ENCODE peak calls at places on chromosome 14, in ten cellular contexts. S, H, I, G, V, T, Z, W, D and R are unnamed samples. For H3K4me1, the result is how much of the 10 kb centered on the place peaks cover.

GRCh38 chr14:64919618-64920017 is 5.4 kb downstream of the CHURC1 start:
- DNase-seq in S (no peak), H (no peak), I (no peak), G (no peak), V (peak), T (peak), Z (no peak), W (no peak), D (no peak), R (no peak)

GRCh38 chr14:33814010-33814409 is 136.9 kb downstream of the EGLN3 start:
- DNase-seq in S (no peak), H (no peak), I (no peak), G (no peak), V (no peak), T (no peak), Z (no peak), W (no peak), D (no peak), R (no peak)

GRCh38 chr14:67722293-67722692 is 20.6 kb downstream of the RDH12 start:
- DNase-seq in S (peak), H (peak), I (no peak), G (peak), V (peak), T (peak), Z (no peak), W (peak), D (peak), R (peak)

GRCh38 chr14:94857985-94858384 is 88.1 kb upstream of the GSC start:
- DNase-seq in S (no peak), H (no peak), I (no peak), G (no peak), V (no peak), T (no peak), Z (no peak), W (no peak), D (no peak), R (no peak)

GRCh38 chr14:45073480-45073879 is 10.4 kb upstream of the PRPF39 start:
- DNase-seq in S (no peak), H (no peak), I (no peak), G (no peak), V (no peak), T (no peak), Z (no peak), W (no peak), D (no peak), R (no peak)

GRCh38 chr14:103067231-103067954 is 10.0 kb upstream of the CDC42BPB start:
- DNase-seq in S (no peak), H (peak), I (no peak), G (no peak), V (peak), T (no peak), Z (no peak), W (no peak), D (no peak), R (peak)

GRCh38 chr14:75660238-75660629 is 442 bp downstream of the ERG28 start:
- DNase-seq in S (no peak), H (no peak), I (no peak), G (no peak), V (no peak), T (no peak), Z (no peak), W (no peak), D (no peak), R (no peak)

GRCh38 chr14:99430491-99430890 is 50.2 kb downstream of the SETD3 start:
- DNase-seq in S (peak), H (no peak), I (peak), G (no peak), V (no peak), T (peak), Z (no peak), W (no peak), D (no peak), R (no peak)

GRCh38 chr14:53149656-53150319 is 3.3 kb downstream of the DDHD1 start:
- DNase-seq in S (no peak), H (no peak), I (no peak), G (no peak), V (no peak), T (no peak), Z (no peak), W (no peak), D (no peak), R (no peak)

GRCh38 chr14:53146739-53147138 is 6.4 kb downstream of the DDHD1 start:
- DNase-seq in S (no peak), H (no peak), I (no peak), G (no peak), V (no peak), T (no peak), Z (no peak), W (no peak), D (no peak), R (no peak)

GRCh38 chr14:53147893-53148292 is 5.2 kb downstream of the DDHD1 start:
- DNase-seq in S (no peak), H (no peak), I (no peak), G (no peak), V (no peak), T (no peak), Z (no peak), W (no peak), D (no peak), R (no peak)

GRCh38 chr14:53148612-53149202 is 4.4 kb downstream of the DDHD1 start:
- DNase-seq in S (no peak), H (no peak), I (no peak), G (no peak), V (no peak), T (no peak), Z (no peak), W (no peak), D (no peak), R (no peak)

DNA sequence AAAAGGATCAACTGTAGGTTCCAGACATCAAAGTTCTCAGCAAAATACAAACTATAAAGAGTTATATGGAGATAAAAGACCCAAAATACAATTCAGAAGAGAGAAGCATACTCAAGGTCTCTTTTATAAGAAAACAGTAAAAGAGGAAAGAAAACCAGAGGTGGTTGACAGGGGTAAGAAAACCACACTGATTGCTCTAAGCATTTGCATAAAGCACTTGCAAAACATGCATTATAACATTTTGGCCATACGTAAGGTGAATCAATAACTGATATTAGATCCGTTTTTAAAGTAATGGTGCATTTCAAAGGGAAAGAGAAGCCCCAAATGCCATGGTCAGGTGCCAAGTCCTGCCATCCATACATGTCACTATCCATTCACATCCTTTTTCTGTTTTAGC is 5.9 kb downstream of the DDHD1 start:
- DNase-seq in S (no peak), H (no peak), I (no peak), G (no peak), V (no peak), T (no peak), Z (no peak), W (no peak), D (no peak), R (no peak)
- H3K4me3 ChIP-seq in S (no peak), H (no peak), I (no peak), G (no peak), V (no peak), T (no peak), Z (no peak), W (no peak), D (no peak), R (no peak)

DNA sequence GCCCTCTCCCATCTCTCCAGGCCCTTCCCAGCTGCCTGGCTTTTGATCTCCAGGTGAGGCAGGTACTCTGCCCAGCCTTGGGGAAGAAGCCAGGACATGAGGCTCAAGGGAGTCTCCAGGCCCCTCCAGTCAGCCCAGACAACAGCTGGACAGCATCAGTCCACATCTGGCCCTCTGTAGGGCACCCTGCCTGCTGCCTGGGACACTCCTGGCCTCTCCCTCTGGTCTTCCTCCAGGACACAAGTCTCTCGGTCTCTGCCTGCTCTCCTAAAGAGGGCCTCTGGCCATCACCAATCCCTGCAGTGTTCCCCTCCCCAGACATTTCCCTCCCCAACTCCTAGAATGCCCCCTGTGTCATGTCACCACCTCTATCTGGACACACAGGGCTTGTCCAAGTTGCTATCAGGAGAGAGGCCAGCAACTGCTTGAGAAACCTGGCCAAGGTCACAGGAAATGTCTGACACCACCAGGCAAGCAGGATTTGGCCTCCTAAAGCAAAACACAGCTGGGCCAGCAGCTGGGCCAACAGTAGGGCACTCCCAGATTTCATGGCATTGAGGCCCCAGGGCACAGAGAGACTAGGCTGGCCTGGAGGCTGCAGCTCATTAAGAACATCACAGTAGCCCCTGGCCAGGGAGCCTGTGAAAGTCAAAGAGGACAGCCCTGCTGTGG is 29.0 kb downstream of the LTBP2 start:
- DNase-seq in S (no peak), H (peak), I (no peak), G (peak), V (peak), T (no peak), Z (no peak), W (no peak), D (no peak), R (no peak)
- H3K4me1 ChIP-seq in S (under half), H (under half), I (under half), G (half or more), V (half or more), T (under half), Z (under half), W (under half), D (under half), R (under half)

GRCh38 chr14:32074887-32075572 is 2.1 kb upstream of the ARHGAP5 start:
- DNase-seq in S (no peak), H (no peak), I (no peak), G (no peak), V (no peak), T (no peak), Z (no peak), W (no peak), D (no peak), R (no peak)
- H3K4me3 ChIP-seq in S (no peak), H (peak), I (no peak), G (peak), V (peak), T (no peak), Z (no peak), W (no peak), D (peak), R (peak)

GRCh38 chr14:98167702-98168101 is 1104.3 kb downstream of the BCL11B start:
- DNase-seq in S (no peak), H (no peak), I (no peak), G (no peak), V (no peak), T (no peak), Z (no peak), W (no peak), D (no peak), R (no peak)
- H3K4me1 ChIP-seq in S (under half), H (under half), I (half or more), G (under half), V (under half), T (under half), Z (half or more), W (under half), D (under half), R (under half)